ENCODE peak calls at places on chromosomes 5 and 9, in five cellular contexts. S is naive B cell; N is choroid plexus epithelial cell; M is BE2C; G is activated naive CD4-positive, alpha-beta T cell. Z is an unnamed sample.

GRCh38 chr5:119016125-119016774 is 27.9 kb upstream of the DTWD2 start:
- DNase-seq in S (peak; percentile 75), N (no peak), M (no peak), G (no peak), Z (no peak)

GRCh38 chr9:113910036-113910639 is 34.0 kb downstream of the ZNF618 start:
- DNase-seq in S (no peak), N (no peak), M (no peak), G (no peak), Z (no peak)

GRCh38 chr5:113748403-113748802 is 234.9 kb downstream of the YTHDC2 start:
- DNase-seq in S (no peak), N (no peak), M (no peak), G (no peak), Z (no peak)

GRCh38 chr9:73023025-73023541 is 70.2 kb upstream of the ALDH1A1 start:
- DNase-seq in S (peak; percentile 28), N (peak; percentile 79), M (peak; percentile 37), G (peak; percentile 4), Z (peak; percentile 16)

GRCh38 chr5:17918373-17919104 is 284.3 kb downstream of the TAF11L14 start:
- DNase-seq in S (no peak), N (peak; percentile 91), M (no peak), G (no peak), Z (no peak)

GRCh38 chr5:14660836-14661235 is 3.7 kb upstream of the OTULIN start:
- DNase-seq in S (no peak), N (no peak), M (no peak), G (no peak), Z (no peak)

GRCh38 chr5:156920042-156920860 is 42.8 kb downstream of the TIMD4 start:
- DNase-seq in S (no peak), N (no peak), M (no peak), G (no peak), Z (peak; percentile 2)

GRCh38 chr5:84494453-84494852 is 109.8 kb upstream of the EDIL3 start:
- DNase-seq in S (no peak), N (peak; percentile 66), M (no peak), G (no peak), Z (no peak)

GRCh38 chr9:123265833-123266232 is 2.6 kb downstream of the STRBP start:
- DNase-seq in S (no peak), N (no peak), M (no peak), G (no peak), Z (no peak)

GRCh38 chr5:66769030-66769733 is 173.0 kb downstream of the MAST4 start:
- DNase-seq in S (no peak), N (no peak), M (no peak), G (no peak), Z (no peak)

GRCh38 chr5:98827161-98827560 is 53.7 kb downstream of the RGMB start:
- DNase-seq in S (no peak), N (peak; percentile 75), M (no peak), G (no peak), Z (no peak)

GRCh38 chr9:94772128-94772527 is 45.6 kb downstream of the AOPEP start:
- DNase-seq in S (no peak), N (no peak), M (no peak), G (no peak), Z (no peak)

GRCh38 chr5:8070138-8070537 is 201.2 kb downstream of the MTRR start:
- DNase-seq in S (no peak), N (no peak), M (no peak), G (no peak), Z (no peak)

GRCh38 chr5:169861433-169861832 is 118.9 kb downstream of the INSYN2B start:
- DNase-seq in S (no peak), N (no peak), M (no peak), G (no peak), Z (no peak)

GRCh38 chr9:33884856-33885701 is 68.1 kb downstream of the UBE2R2 start:
- DNase-seq in S (no peak), N (peak; percentile 53), M (peak; percentile 60), G (no peak), Z (no peak)

GRCh38 chr5:175252234-175252805 is 191.7 kb downstream of the DRD1 start:
- DNase-seq in S (no peak), N (no peak), M (no peak), G (no peak), Z (no peak)

GRCh38 chr9:85569988-85570387 is 171.8 kb downstream of the AGTPBP1 start:
- DNase-seq in S (no peak), N (peak; percentile 66), M (no peak), G (no peak), Z (no peak)

GRCh38 chr5:62783374-62784057 is 204.9 kb downstream of the LRRC70 start:
- DNase-seq in S (no peak), N (no peak), M (no peak), G (no peak), Z (no peak)